ENCODE peak calls at places on chromosome 18, in five cellular contexts. M is neuronal stem cell, W is H1, S is mesenchymal stem cell, Q is trophoblast cell. K is an unnamed sample.

GRCh38 chr18:71020342-71021096 is 731.7 kb downstream of the SOCS6 start:
- DNase-seq in M (no peak), W (no peak), S (no peak), Q (no peak), K (no peak)

GRCh38 chr18:62388855-62389760 is 64.0 kb downstream of the TNFRSF11A start:
- DNase-seq in M (no peak), W (no peak), S (no peak), Q (peak), K (no peak)

GRCh38 chr18:54235871-54236270 is 11.4 kb upstream of the MBD2 start:
- DNase-seq in M (no peak), W (no peak), S (peak), Q (peak), K (no peak)

GRCh38 chr18:62717850-62718229 is 2.5 kb downstream of the PHLPP1 start:
- DNase-seq in M (no peak), W (no peak), S (peak), Q (no peak), K (no peak)

GRCh38 chr18:4454548-4455112 is 477 bp downstream of the DLGAP1 start:
- DNase-seq in M (no peak), W (peak), S (no peak), Q (no peak), K (no peak)

GRCh38 chr18:24136967-24137373 is 1.9 kb upstream of the CABYR start:
- DNase-seq in M (no peak), W (no peak), S (peak), Q (no peak), K (no peak)

GRCh38 chr18:30862900-30863299 is 179.6 kb downstream of the DSC3 start:
- DNase-seq in M (no peak), W (no peak), S (no peak), Q (no peak), K (no peak)

GRCh38 chr18:48324651-48325050 is 84.5 kb downstream of the ZBTB7C start:
- DNase-seq in M (no peak), W (no peak), S (no peak), Q (peak), K (no peak)

GRCh38 chr18:22084547-22084946 is 84.8 kb upstream of the GATA6 start:
- DNase-seq in M (no peak), W (no peak), S (no peak), Q (no peak), K (no peak)

GRCh38 chr18:37565138-37565984 is at the start of gene CELF4:
- DNase-seq in M (no peak), W (peak), S (peak), Q (no peak), K (no peak)

GRCh38 chr18:21264651-21265050 is 22.6 kb downstream of the GREB1L start:
- DNase-seq in M (peak), W (no peak), S (no peak), Q (no peak), K (no peak)

GRCh38 chr18:13726972-13727331 is 479 bp downstream of the RNMT start:
- DNase-seq in M (no peak), W (peak), S (peak), Q (peak), K (peak)

DNA sequence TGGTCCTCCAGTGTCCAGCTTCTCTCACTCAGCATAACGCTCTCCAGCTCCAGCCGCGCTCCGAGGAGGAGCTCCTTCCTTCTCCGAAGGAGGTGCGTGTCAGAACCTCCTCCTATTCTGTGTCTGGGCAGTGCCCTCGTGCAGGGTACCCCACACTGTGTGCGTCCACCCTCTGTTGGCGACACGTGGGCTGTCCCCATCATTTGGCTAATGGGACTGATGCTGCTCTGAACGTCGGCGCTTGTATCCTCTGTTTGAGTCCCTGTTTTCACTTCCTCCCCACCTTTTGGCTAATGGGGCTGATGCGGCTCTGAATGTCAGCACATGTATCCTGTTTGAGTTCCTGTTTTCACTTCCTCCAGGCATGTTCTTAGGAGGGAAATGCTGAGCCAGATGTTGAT is 22.2 kb downstream of the KCNG2 start:
- DNase-seq in M (no peak), W (peak), S (no peak), Q (no peak), K (no peak)
- H2BK12ac ChIP-seq in M (no peak), W (no peak), S (no peak), Q (no peak), K (no peak)

GRCh38 chr18:58254873-58255511 is 211.0 kb downstream of the NEDD4L start:
- DNase-seq in M (no peak), W (peak), S (peak), Q (no peak), K (peak)
- H3K23ac ChIP-seq in M (no peak), W (no peak), S (peak), Q (no peak), K (no peak)

GRCh38 chr18:47286776-47287410 is 35.4 kb upstream of the SKOR2 start:
- DNase-seq in M (no peak), W (no peak), S (no peak), Q (no peak), K (no peak)

GRCh38 chr18:47287911-47288635 is 36.6 kb upstream of the SKOR2 start:
- DNase-seq in M (no peak), W (no peak), S (no peak), Q (no peak), K (no peak)

GRCh38 chr18:47284691-47285370 is 33.4 kb upstream of the SKOR2 start:
- DNase-seq in M (no peak), W (no peak), S (no peak), Q (no peak), K (no peak)

GRCh38 chr18:47283476-47283875 is 32.0 kb upstream of the SKOR2 start:
- DNase-seq in M (no peak), W (no peak), S (peak), Q (no peak), K (peak)

GRCh38 chr18:47285456-47285855 is 34.0 kb upstream of the SKOR2 start:
- DNase-seq in M (no peak), W (no peak), S (no peak), Q (no peak), K (no peak)
- H2BK12ac ChIP-seq in M (no peak), W (no peak), S (no peak), Q (no peak), K (no peak)

GRCh38 chr18:79485788-79486355 is 90.1 kb downstream of the NFATC1 start:
- DNase-seq in M (no peak), W (no peak), S (peak), Q (no peak), K (no peak)
- H3K23ac ChIP-seq in M (no peak), W (no peak), S (no peak), Q (no peak), K (no peak)

K was measured in H9.